ENCODE peak calls at places on chromosomes 2 and 18, in ten cellular contexts. Q is HCT116, F is transverse colon, E is sigmoid colon, O is endothelial cell of umbilical vein, S is K562, X is esophagus muscularis mucosa, M is H1, Z is GM23338, T is Panc1. N is an unnamed sample.
A peak's percentile ranks its signal among the peaks of the same experiment; 100 is the strongest.

GRCh38 chr2:74028290-74028689 is 43.6 kb downstream of the TET3 start:
- DNase-seq in Q (no peak), S (no peak), F (no peak), T (no peak), E (no peak), O (no peak), M (no peak), Z (no peak), X (no peak), N (no peak)

GRCh38 chr2:6140509-6140908 is 448.3 kb downstream of the SOX11 start:
- DNase-seq in M (no peak), Z (no peak), F (no peak), T (no peak), O (no peak), E (no peak), Q (no peak), S (no peak), X (no peak), N (no peak)

GRCh38 chr2:71457959-71458322 is 4.6 kb downstream of the DYSF start:
- DNase-seq in O (no peak), E (no peak), T (no peak), F (no peak), Q (no peak), X (no peak), Z (no peak), M (no peak), S (no peak), N (no peak)

GRCh38 chr2:147197754-147198153 is 647.1 kb upstream of the ACVR2A start:
- DNase-seq in F (no peak), S (no peak), X (no peak), O (no peak), M (no peak), Z (no peak), T (no peak), Q (no peak), E (no peak), N (no peak)

GRCh38 chr2:69720922-69721491 is 20.9 kb upstream of the ANXA4 start:
- DNase-seq in E (no peak), T (no peak), O (no peak), Z (no peak), S (no peak), F (no peak), Q (no peak), X (no peak), M (no peak), N (no peak)

GRCh38 chr18:9949315-9949714 is 35.5 kb downstream of the VAPA start:
- DNase-seq in T (no peak), M (no peak), X (no peak), Z (no peak), Q (no peak), S (no peak), F (no peak), E (no peak), O (no peak), N (no peak)

GRCh38 chr18:27887287-27887686 is 289.6 kb downstream of the CDH2 start:
- DNase-seq in T (no peak), O (no peak), F (no peak), M (no peak), X (no peak), Q (no peak), E (no peak), Z (no peak), S (no peak), N (no peak)

GRCh38 chr2:217919781-217920351 is 82.9 kb downstream of the TNS1 start:
- DNase-seq in Z (peak; percentile 41), M (no peak), X (no peak), O (peak; percentile 42), E (peak; percentile 95), F (no peak), Q (no peak), S (no peak), T (no peak), N (no peak)

GRCh38 chr2:231256494-231256893 is 58.1 kb downstream of the ARMC9 start:
- DNase-seq in O (no peak), Q (no peak), E (no peak), M (no peak), Z (no peak), X (no peak), T (no peak), F (no peak), S (no peak), N (no peak)

GRCh38 chr18:13435596-13436333 is 217.2 kb downstream of the LDLRAD4 start:
- DNase-seq in F (no peak), O (peak; percentile 91), S (no peak), Z (no peak), M (no peak), T (peak; percentile 45), Q (no peak), E (peak; percentile 62), X (no peak), N (no peak)

GRCh38 chr2:209426432-209426831 is 2.6 kb downstream of the MAP2 start:
- DNase-seq in Q (no peak), S (no peak), T (no peak), Z (peak; percentile 68), O (peak; percentile 4), M (no peak), X (no peak), F (no peak), E (no peak), N (no peak)

GRCh38 chr2:236602678-236603077 is 33.1 kb downstream of the ACKR3 start:
- DNase-seq in O (no peak), M (no peak), Z (no peak), F (no peak), T (no peak), Q (no peak), X (no peak), S (no peak), E (no peak), N (no peak)

GRCh38 chr2:66874411-66874810 is 439.5 kb downstream of the MEIS1 start:
- DNase-seq in T (no peak), Z (no peak), X (no peak), S (no peak), F (no peak), Q (no peak), E (no peak), M (no peak), O (no peak), N (no peak)

GRCh38 chr2:196166876-196167275 is 4.5 kb downstream of the STK17B start:
- DNase-seq in M (no peak), S (no peak), O (peak; percentile 78), X (no peak), Q (no peak), Z (no peak), T (no peak), E (no peak), F (no peak), N (no peak)

GRCh38 chr2:219078126-219078525 is 17.4 kb upstream of the IHH start:
- DNase-seq in X (no peak), E (no peak), M (no peak), Q (no peak), T (no peak), O (no peak), Z (no peak), F (no peak), S (no peak), N (no peak)
- TF ChIP-seq CTCF in X (no peak), E (no peak), M (no peak), Q (peak; percentile 10), T (peak; percentile 37), O (peak; percentile 3), Z (peak; percentile 44), F (peak; percentile 3), S (no peak), N (no peak)

DNA sequence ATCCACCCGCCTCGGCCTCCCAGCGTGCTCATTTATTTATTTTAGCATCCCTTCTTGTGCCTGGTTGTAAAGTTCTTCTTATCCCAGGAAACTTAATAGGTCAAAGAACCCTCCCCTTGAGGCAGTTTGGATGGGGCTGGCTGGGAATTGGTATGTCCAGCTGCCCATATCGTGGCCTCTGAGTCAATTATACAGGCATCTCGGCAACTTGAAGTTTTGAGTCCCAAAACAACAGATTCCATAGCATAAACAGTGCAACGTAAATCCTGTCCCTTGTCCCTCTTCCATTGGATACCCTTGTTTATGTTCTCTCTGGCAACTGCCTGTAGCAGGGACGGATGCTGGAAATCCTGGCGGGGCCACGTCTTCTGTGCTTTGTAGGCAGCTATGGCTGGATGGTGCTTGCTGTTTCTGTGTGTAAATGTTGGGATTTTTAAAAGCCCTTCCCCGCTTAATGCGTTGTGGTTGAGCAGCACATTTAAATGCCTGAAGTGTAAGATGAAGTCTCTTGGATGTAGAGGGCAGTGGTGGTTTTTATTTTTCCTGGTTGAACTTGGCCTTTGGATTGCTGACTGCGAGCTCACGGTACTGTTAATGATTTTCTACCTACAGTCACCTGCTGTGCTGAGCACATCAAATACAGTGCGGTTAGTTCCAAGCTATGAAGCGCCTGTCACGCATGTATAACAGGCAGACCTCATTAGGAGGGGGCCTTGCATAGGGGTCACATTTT is 84.4 kb downstream of the NEDD4L start:
- DNase-seq in O (no peak), X (no peak), M (no peak), Z (no peak), F (peak; percentile 42), T (no peak), E (no peak), Q (no peak), S (no peak), N (peak; percentile 42)
- TF ChIP-seq POLR2AphosphoS5 in O (no peak), X (no peak), M (no peak), Z (no peak), F (no peak), T (no peak), E (no peak), Q (no peak), S (no peak), N (no peak)

GRCh38 chr2:215771241-215771640 is 242.1 kb downstream of the MREG start:
- DNase-seq in E (no peak), T (no peak), X (no peak), M (no peak), O (no peak), Z (no peak), Q (no peak), S (no peak), F (no peak), N (no peak)

GRCh38 chr2:215772634-215773563 is 240.5 kb downstream of the MREG start:
- DNase-seq in Z (no peak), Q (no peak), E (no peak), X (no peak), O (no peak), F (no peak), M (no peak), T (no peak), S (no peak), N (no peak)

GRCh38 chr2:215772003-215772402 is 241.3 kb downstream of the MREG start:
- DNase-seq in O (peak; percentile 83), Q (no peak), T (no peak), S (peak; percentile 26), E (no peak), F (no peak), M (no peak), Z (peak; percentile 12), X (no peak), N (no peak)

GRCh38 chr2:215775106-215775505 is 238.2 kb downstream of the MREG start:
- DNase-seq in E (no peak), Z (no peak), O (no peak), S (no peak), F (no peak), M (no peak), X (no peak), T (no peak), Q (no peak), N (no peak)

GRCh38 chr2:215773728-215774127 is 239.6 kb downstream of the MREG start:
- DNase-seq in Q (no peak), X (no peak), E (no peak), O (no peak), T (no peak), S (no peak), F (no peak), Z (no peak), M (no peak), N (no peak)
- H3K4me3 ChIP-seq in Q (no peak overlapping the region), X (no peak overlapping the region), E (no peak overlapping the region), O (no peak overlapping the region), T (no peak overlapping the region), S (no peak overlapping the region), F (no peak overlapping the region), Z (no peak overlapping the region), M (no peak overlapping the region), N (no peak overlapping the region)

GRCh38 chr2:120958623-120959366 is 223.1 kb downstream of the GLI2 start:
- DNase-seq in M (peak; percentile 93), E (no peak), X (no peak), S (peak; percentile 41), F (no peak), T (no peak), Q (no peak), Z (peak; percentile 90), O (no peak), N (no peak)
- TF ChIP-seq CTCF in M (peak; percentile 83), E (no peak), X (peak; percentile 22), S (peak; percentile 64), F (no peak), T (no peak), Q (peak; percentile 48), Z (peak; percentile 81), O (peak; percentile 25), N (no peak)

N was measured in stomach.